ENCODE peak calls at places on chromosomes 1 and 21, in ten cellular contexts. B is pancreas, R is brain microvascular endothelial cell, G is BJ, C is AG09319, U is choroid plexus epithelial cell, I is PC-3, A is fibroblast of mammary gland, S is NB4, X is testis. O is an unnamed sample.

GRCh38 chr1:185352067-185352466 is 35.0 kb upstream of the IVNS1ABP start:
- DNase-seq in B (no peak), R (peak), G (no peak), C (no peak), U (peak), I (peak), A (peak), S (no peak), X (no peak), O (no peak)

GRCh38 chr1:229230136-229230892 is 40.6 kb upstream of the RAB4A start:
- DNase-seq in B (no peak), R (no peak), G (no peak), C (no peak), U (no peak), I (peak), A (no peak), S (peak), X (no peak), O (no peak)

GRCh38 chr1:2229032-2229920 is 1.2 kb downstream of the SKI start:
- DNase-seq in B (peak), R (no peak), G (no peak), C (no peak), U (peak), I (peak), A (peak), S (peak), X (peak), O (no peak)

GRCh38 chr1:235442788-235443429 is 61.3 kb downstream of the B3GALNT2 start:
- DNase-seq in B (no peak), R (peak), G (peak), C (peak), U (peak), I (peak), A (peak), S (peak), X (no peak), O (peak)

GRCh38 chr1:193700710-193701355 is 514.4 kb upstream of the B3GALT2 start:
- DNase-seq in B (no peak), R (peak), G (peak), C (no peak), U (peak), I (peak), A (peak), S (no peak), X (no peak), O (no peak)

GRCh38 chr1:103496014-103496635 is 29.4 kb upstream of the RNPC3 start:
- DNase-seq in B (no peak), R (no peak), G (peak), C (peak), U (peak), I (peak), A (peak), S (no peak), X (no peak), O (no peak)

GRCh38 chr1:229940689-229941088 is 126.3 kb upstream of the GALNT2 start:
- DNase-seq in B (no peak), R (peak), G (no peak), C (no peak), U (peak), I (peak), A (no peak), S (no peak), X (no peak), O (no peak)

GRCh38 chr1:234683856-234684632 is 74.1 kb upstream of the IRF2BP2 start:
- DNase-seq in B (peak), R (peak), G (peak), C (peak), U (peak), I (peak), A (peak), S (peak), X (peak), O (no peak)

GRCh38 chr1:112083487-112083886 is 94.0 kb upstream of the KCND3 start:
- DNase-seq in B (no peak), R (peak), G (no peak), C (no peak), U (peak), I (peak), A (peak), S (peak), X (no peak), O (no peak)

GRCh38 chr1:183808296-183809027 is 3.5 kb downstream of the RGL1 start:
- DNase-seq in B (no peak), R (no peak), G (no peak), C (no peak), U (no peak), I (no peak), A (peak), S (no peak), X (no peak), O (no peak)

GRCh38 chr1:220189750-220190347 is 82.4 kb downstream of the RAB3GAP2 start:
- DNase-seq in B (no peak), R (no peak), G (no peak), C (peak), U (peak), I (peak), A (peak), S (peak), X (no peak), O (no peak)

GRCh38 chr1:244106837-244107491 is 55.9 kb downstream of the ZBTB18 start:
- DNase-seq in B (no peak), R (no peak), G (no peak), C (no peak), U (peak), I (no peak), A (no peak), S (no peak), X (no peak), O (no peak)

GRCh38 chr1:1550591-1551432 is 10.4 kb upstream of the TMEM240 start:
- DNase-seq in B (no peak), R (peak), G (no peak), C (no peak), U (peak), I (peak), A (peak), S (no peak), X (peak), O (no peak)

GRCh38 chr1:170360601-170361000 is 171.4 kb upstream of the GORAB start:
- DNase-seq in B (no peak), R (no peak), G (no peak), C (no peak), U (no peak), I (peak), A (no peak), S (no peak), X (no peak), O (no peak)

GRCh38 chr21:32868631-32869454 is 97.3 kb upstream of the PAXBP1 start:
- DNase-seq in B (no peak), R (no peak), G (no peak), C (no peak), U (no peak), I (no peak), A (no peak), S (no peak), X (no peak), O (no peak)

GRCh38 chr1:220151454-220151853 is 57.5 kb downstream of the IARS2 start:
- DNase-seq in B (no peak), R (no peak), G (no peak), C (no peak), U (peak), I (no peak), A (peak), S (no peak), X (peak), O (no peak)

GRCh38 chr1:15027515-15027948 is 126.0 kb upstream of the TMEM51 start:
- DNase-seq in B (peak), R (peak), G (peak), C (peak), U (peak), I (peak), A (peak), S (peak), X (peak), O (peak)

GRCh38 chr1:15406911-15407559 is 2.7 kb upstream of the EFHD2 start:
- DNase-seq in B (no peak), R (peak), G (peak), C (peak), U (peak), I (peak), A (peak), S (no peak), X (no peak), O (peak)

GRCh38 chr1:201153474-201154388 is 543 bp downstream of the TMEM9 start:
- DNase-seq in B (no peak), R (no peak), G (no peak), C (no peak), U (no peak), I (peak), A (peak), S (no peak), X (no peak), O (no peak)

GRCh38 chr1:3146458-3146857 is 77.5 kb downstream of the PRDM16 start:
- DNase-seq in B (no peak), R (no peak), G (no peak), C (no peak), U (no peak), I (no peak), A (no peak), S (no peak), X (no peak), O (no peak)

GRCh38 chr1:229430761-229431269 is 3.1 kb downstream of the ACTA1 start:
- DNase-seq in B (peak), R (peak), G (no peak), C (no peak), U (peak), I (no peak), A (peak), S (peak), X (peak), O (no peak)

GRCh38 chr1:179814513-179814838 is 63.1 kb downstream of the TOR1AIP2 start:
- DNase-seq in B (peak), R (no peak), G (no peak), C (no peak), U (no peak), I (no peak), A (no peak), S (no peak), X (no peak), O (no peak)

GRCh38 chr21:42460391-42461184 is 35.4 kb downstream of the RSPH1 start:
- DNase-seq in B (no peak), R (no peak), G (no peak), C (no peak), U (no peak), I (no peak), A (no peak), S (no peak), X (no peak), O (no peak)

GRCh38 chr1:228921473-228921872 is 186.2 kb downstream of the RHOU start:
- DNase-seq in B (no peak), R (no peak), G (no peak), C (no peak), U (no peak), I (peak), A (no peak), S (peak), X (no peak), O (no peak)

GRCh38 chr1:203638914-203639313 is 12.3 kb downstream of the ATP2B4 start:
- DNase-seq in B (no peak), R (no peak), G (no peak), C (no peak), U (no peak), I (peak), A (peak), S (peak), X (no peak), O (no peak)

GRCh38 chr21:28742527-28742926 is 250.2 kb downstream of the LTN1 start:
- DNase-seq in B (no peak), R (peak), G (no peak), C (no peak), U (peak), I (peak), A (peak), S (no peak), X (no peak), O (no peak)

GRCh38 chr1:229855999-229856650 is 210.9 kb upstream of the GALNT2 start:
- DNase-seq in B (peak), R (no peak), G (no peak), C (no peak), U (no peak), I (no peak), A (no peak), S (peak), X (no peak), O (no peak)

GRCh38 chr1:30617161-30617560 is 106.2 kb downstream of the MATN1 start:
- DNase-seq in B (no peak), R (no peak), G (no peak), C (no peak), U (no peak), I (no peak), A (no peak), S (no peak), X (no peak), O (no peak)

GRCh38 chr1:205506409-205507196 is 2.1 kb downstream of the CDK18 start:
- DNase-seq in B (no peak), R (no peak), G (no peak), C (no peak), U (no peak), I (no peak), A (no peak), S (no peak), X (no peak), O (no peak)

GRCh38 chr1:205502992-205503391 is 1.5 kb upstream of the CDK18 start:
- DNase-seq in B (no peak), R (no peak), G (no peak), C (no peak), U (no peak), I (no peak), A (no peak), S (no peak), X (no peak), O (no peak)

GRCh38 chr1:205504311-205505075 is at the start of gene CDK18:
- DNase-seq in B (peak), R (no peak), G (no peak), C (no peak), U (peak), I (peak), A (no peak), S (peak), X (peak), O (no peak)

GRCh38 chr1:205505791-205506190 is 1.3 kb downstream of the CDK18 start:
- DNase-seq in B (peak), R (no peak), G (no peak), C (no peak), U (no peak), I (peak), A (no peak), S (no peak), X (no peak), O (no peak)

GRCh38 chr1:205505076-205505729 is 734 bp downstream of the CDK18 start:
- DNase-seq in B (no peak), R (no peak), G (no peak), C (no peak), U (no peak), I (no peak), A (no peak), S (no peak), X (no peak), O (no peak)
- TF ChIP-seq CTCF in B (no peak), R (peak), G (peak), C (no peak), U (peak), I (no peak), A (no peak), S (no peak), X (no peak), O (peak)

GRCh38 chr1:53281180-53281579 is 42.9 kb upstream of the MAGOH start:
- DNase-seq in B (no peak), R (no peak), G (no peak), C (no peak), U (no peak), I (no peak), A (no peak), S (no peak), X (no peak), O (no peak)
- TF ChIP-seq CTCF in B (no peak), R (no peak), G (no peak), C (no peak), U (no peak), I (no peak), A (no peak), S (no peak), X (no peak), O (no peak)

DNA sequence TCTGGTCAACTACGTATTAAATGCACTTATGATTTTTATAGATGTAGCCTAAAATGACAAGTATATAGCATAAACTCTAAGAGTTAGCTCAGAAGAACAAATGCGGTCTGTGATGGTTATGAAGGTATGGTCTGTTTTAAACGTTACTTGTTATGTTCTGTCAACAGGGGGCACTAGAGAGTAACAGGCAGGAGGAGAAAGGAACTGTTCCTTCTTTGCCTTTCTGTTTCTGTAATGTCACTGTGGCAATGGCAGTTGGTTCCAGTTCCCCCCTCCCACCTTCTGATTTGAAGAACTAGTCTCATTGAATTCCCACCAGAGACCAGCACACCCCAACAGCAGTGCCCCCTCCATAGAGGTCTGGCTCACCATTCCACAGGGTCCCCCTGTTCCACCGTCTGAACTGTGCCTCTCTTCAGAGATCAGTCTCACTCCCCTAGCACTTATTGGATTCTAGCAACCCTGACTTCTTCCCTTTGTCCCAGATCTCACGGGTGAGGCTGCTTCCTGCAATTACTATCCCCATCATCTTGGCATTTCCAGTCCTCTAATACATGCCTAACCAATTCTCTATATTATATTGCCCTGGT is 14.0 kb downstream of the KRTAP24-1 start:
- DNase-seq in B (no peak), R (no peak), G (no peak), C (no peak), U (peak), I (peak), A (peak), S (peak), X (no peak), O (no peak)
- TF ChIP-seq CTCF in B (no peak), R (peak), G (no peak), C (no peak), U (peak), I (peak), A (peak), S (peak), X (peak), O (no peak)

DNA sequence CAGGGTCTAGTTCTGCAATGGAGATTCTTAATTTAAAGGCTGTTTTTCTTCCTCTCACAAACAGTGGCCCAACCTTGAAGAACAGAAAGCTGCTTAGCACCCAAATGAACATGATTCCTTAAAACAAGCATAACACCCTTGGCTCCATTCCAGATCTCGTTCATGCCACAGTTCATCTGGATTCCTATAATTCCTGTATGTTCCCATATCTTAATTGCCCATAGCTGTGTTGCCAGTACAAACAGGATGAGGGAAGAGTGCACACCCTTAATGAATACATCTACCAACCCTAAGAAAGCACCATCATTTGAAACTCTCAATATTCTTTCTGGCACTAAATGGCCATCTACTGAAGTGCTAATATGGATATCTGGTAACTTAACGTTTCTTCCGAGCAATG is 45.5 kb downstream of the TGFB2 start:
- DNase-seq in B (no peak), R (no peak), G (no peak), C (no peak), U (peak), I (peak), A (no peak), S (no peak), X (no peak), O (no peak)
- TF ChIP-seq CTCF in B (no peak), R (no peak), G (no peak), C (no peak), U (no peak), I (no peak), A (no peak), S (no peak), X (no peak), O (no peak)

GRCh38 chr1:171935086-171935485 is 93.8 kb downstream of the DNM3 start:
- DNase-seq in B (no peak), R (no peak), G (no peak), C (no peak), U (no peak), I (no peak), A (no peak), S (no peak), X (no peak), O (no peak)

GRCh38 chr1:171931752-171932151 is 90.5 kb downstream of the DNM3 start:
- DNase-seq in B (no peak), R (no peak), G (no peak), C (no peak), U (no peak), I (no peak), A (no peak), S (no peak), X (no peak), O (no peak)

GRCh38 chr1:171934664-171935063 is 93.4 kb downstream of the DNM3 start:
- DNase-seq in B (no peak), R (no peak), G (no peak), C (no peak), U (no peak), I (no peak), A (no peak), S (no peak), X (no peak), O (no peak)

GRCh38 chr1:171929121-171929520 is 87.8 kb downstream of the DNM3 start:
- DNase-seq in B (no peak), R (no peak), G (no peak), C (no peak), U (peak), I (peak), A (no peak), S (no peak), X (no peak), O (no peak)
- TF ChIP-seq CTCF in B (no peak), R (peak), G (peak), C (no peak), U (peak), I (peak), A (no peak), S (no peak), X (peak), O (no peak)